ENCODE peak calls at places on chromosomes 12 and 14, in four cellular contexts. F, Q, P and M are unnamed samples.

GRCh38 chr12:116941188-116941587 is 30.4 kb downstream of the FBXW8 start:
- DNase-seq in F (no peak), Q (no peak), P (no peak), M (no peak)

GRCh38 chr12:2387051-2387834 is 334.5 kb downstream of the CACNA1C start:
- DNase-seq in F (no peak), Q (no peak), P (no peak), M (no peak)

GRCh38 chr12:56571131-56571530 is 49.5 kb downstream of the RBMS2 start:
- DNase-seq in F (no peak), Q (no peak), P (peak; percentile 11), M (peak; percentile 4)

GRCh38 chr12:84599539-84599938 is 313.1 kb downstream of the SLC6A15 start:
- DNase-seq in F (peak; percentile 8), Q (no peak), P (peak; percentile 83), M (no peak)

GRCh38 chr14:53963491-53964227 is 7.0 kb upstream of the BMP4 start:
- DNase-seq in F (peak; percentile 40), Q (peak; percentile 65), P (peak; percentile 74), M (peak; percentile 50)

GRCh38 chr12:120265483-120266179 is at the start of gene PXN:
- DNase-seq in F (peak; percentile 80), Q (peak; percentile 84), P (peak; percentile 82), M (peak; percentile 89)

GRCh38 chr14:101713641-101714349 is 47.7 kb upstream of the PPP2R5C start:
- DNase-seq in F (no peak), Q (peak; percentile 1), P (no peak), M (no peak)

GRCh38 chr14:72779679-72780078 is 114.2 kb downstream of the DPF3 start:
- DNase-seq in F (no peak), Q (no peak), P (no peak), M (no peak)

GRCh38 chr12:77097846-77098245 is 32.5 kb upstream of the E2F7 start:
- DNase-seq in F (no peak), Q (no peak), P (no peak), M (no peak)

GRCh38 chr14:53881161-53881846 is 75.3 kb downstream of the BMP4 start:
- DNase-seq in F (peak; percentile 21), Q (no peak), P (no peak), M (peak; percentile 36)

GRCh38 chr14:75522224-75522764 is at the start of gene BATF:
- DNase-seq in F (no peak), Q (no peak), P (no peak), M (no peak)

GRCh38 chr14:75523771-75524171 is 1.5 kb downstream of the BATF start:
- DNase-seq in F (peak; percentile 17), Q (no peak), P (no peak), M (no peak)

GRCh38 chr14:75522919-75523318 is 650 bp downstream of the BATF start:
- DNase-seq in F (no peak), Q (no peak), P (no peak), M (no peak)

GRCh38 chr14:75527449-75528163 is 5.3 kb downstream of the BATF start:
- DNase-seq in F (no peak), Q (no peak), P (no peak), M (no peak)

GRCh38 chr14:75525969-75526368 is 3.7 kb downstream of the BATF start:
- DNase-seq in F (no peak), Q (no peak), P (no peak), M (no peak)
- H3K4me1 ChIP-seq in F (no peaks in the 10 kb centered on the region), Q (no peaks in the 10 kb centered on the region), P (peaks cover 3% of the 10 kb centered on the region), M (peaks cover 17% of the 10 kb centered on the region)

GRCh38 chr14:102920998-102921304 is 1.5 kb upstream of the AMN start:
- DNase-seq in F (no peak), Q (no peak), P (no peak), M (no peak)

GRCh38 chr14:102923201-102923919 is 897 bp downstream of the AMN start:
- DNase-seq in F (no peak), Q (no peak), P (no peak), M (no peak)

GRCh38 chr14:102923920-102924486 is 1.5 kb downstream of the AMN start:
- DNase-seq in F (no peak), Q (no peak), P (no peak), M (no peak)

GRCh38 chr14:102920273-102920997 is 2.0 kb upstream of the AMN start:
- DNase-seq in F (no peak), Q (no peak), P (no peak), M (no peak)

DNA sequence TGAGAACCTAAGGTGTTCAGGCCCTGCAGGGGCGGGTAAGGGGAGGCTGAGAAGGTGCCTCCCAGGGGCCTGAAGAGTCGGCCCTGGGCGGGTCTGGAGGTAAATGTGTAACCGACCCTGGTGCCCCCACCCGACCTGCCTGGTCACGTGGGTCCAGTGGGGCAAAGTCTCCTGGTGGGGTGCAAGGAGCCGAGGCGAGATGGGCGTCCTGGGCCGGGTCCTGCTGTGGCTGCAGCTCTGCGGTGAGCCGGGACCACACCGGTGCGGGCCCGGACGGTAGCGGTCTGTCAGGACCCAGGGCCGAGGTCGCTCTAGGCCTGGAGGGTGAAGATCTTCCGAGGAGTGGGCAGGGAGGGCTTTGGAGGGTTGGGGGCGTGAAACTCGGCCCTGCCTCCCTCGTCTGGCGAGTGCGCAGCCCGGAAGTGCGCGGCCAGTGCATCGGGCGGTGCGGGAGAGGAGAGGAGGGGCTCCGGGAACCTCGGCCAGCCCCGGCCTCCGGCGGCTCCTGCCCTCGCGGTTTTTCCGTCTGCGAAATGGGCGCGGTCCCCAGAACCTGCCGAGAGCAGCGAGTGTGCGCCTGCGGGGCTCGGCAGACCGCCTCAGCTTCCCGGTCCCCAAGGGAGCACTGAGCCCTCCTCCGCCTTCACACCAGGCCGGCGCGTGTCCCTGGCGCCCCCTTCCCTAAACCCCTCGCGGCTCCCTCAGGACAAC is at the start of gene AMN:
- DNase-seq in F (no peak), Q (no peak), P (no peak), M (no peak)
- H3K4me3 ChIP-seq in F (no peak within 1 kb of the TSS), Q (no peak within 1 kb of the TSS), P (no peak within 1 kb of the TSS), M (no peak within 1 kb of the TSS)

GRCh38 chr14:64718762-64719161 is 14.5 kb downstream of the PLEKHG3 start:
- DNase-seq in F (no peak), Q (no peak), P (peak; percentile 46), M (no peak)
- H3K4me1 ChIP-seq in F (peaks cover 21% of the 10 kb centered on the region), Q (peaks cover 22% of the 10 kb centered on the region), P (peaks cover 55% of the 10 kb centered on the region), M (peaks cover 28% of the 10 kb centered on the region)

GRCh38 chr12:124862768-124863408 is 776 bp downstream of the SCARB1 start:
- DNase-seq in F (peak; percentile 17), Q (peak; percentile 14), P (peak; percentile 40), M (no peak)

GRCh38 chr12:124864326-124864752 is 675 bp upstream of the SCARB1 start:
- DNase-seq in F (no peak), Q (no peak), P (no peak), M (no peak)

GRCh38 chr12:124863409-124864325 is at the start of gene SCARB1:
- DNase-seq in F (peak; percentile 73), Q (peak; percentile 76), P (peak; percentile 86), M (peak; percentile 89)

GRCh38 chr12:124861492-124861891 is 2.2 kb downstream of the SCARB1 start:
- DNase-seq in F (peak; percentile 55), Q (peak; percentile 26), P (peak; percentile 49), M (peak; percentile 80)

GRCh38 chr12:124861898-124862676 is 1.6 kb downstream of the SCARB1 start:
- DNase-seq in F (no peak), Q (no peak), P (no peak), M (no peak)
- H3K4me3 ChIP-seq in F (peak overlapping the region; percentile 65), Q (no peak overlapping the region), P (no peak overlapping the region), M (no peak overlapping the region)